ENCODE peak calls at places on chromosomes 11 and 22, in eight cellular contexts. B is MM.1S, U is neuronal stem cell, K is transverse colon, W is body of pancreas, X is IMR-90, O is bronchial epithelial cell, D is lower leg skin. M is an unnamed sample.

GRCh38 chr22:42473484-42474193 is 41.4 kb upstream of the NFAM1 start:
- DNase-seq in B (peak; percentile 44), U (peak; percentile 47), K (no peak), W (no peak), X (peak; percentile 63), O (peak; percentile 67), D (no peak), M (peak; percentile 68)

GRCh38 chr11:126334665-126335462 is 20.6 kb upstream of the ST3GAL4 start:
- DNase-seq in B (no peak), U (no peak), K (no peak), W (no peak), X (peak; percentile 76), O (no peak), D (no peak), M (peak; percentile 57)

GRCh38 chr11:129251067-129251466 is 58.9 kb upstream of the ARHGAP32 start:
- DNase-seq in B (no peak), U (no peak), K (no peak), W (no peak), X (peak; percentile 56), O (no peak), D (no peak), M (peak; percentile 10)

GRCh38 chr11:73866095-73866579 is 10.5 kb downstream of the COA4 start:
- DNase-seq in B (no peak), U (no peak), K (no peak), W (no peak), X (peak; percentile 69), O (no peak), D (no peak), M (peak; percentile 52)

GRCh38 chr11:121863126-121863525 is 252.9 kb downstream of the BLID start:
- DNase-seq in B (no peak), U (no peak), K (no peak), W (no peak), X (no peak), O (no peak), D (no peak), M (no peak)

GRCh38 chr11:122202951-122203456 is 87.0 kb upstream of the BLID start:
- DNase-seq in B (peak; percentile 46), U (peak; percentile 50), K (peak; percentile 40), W (peak; percentile 61), X (peak; percentile 71), O (peak; percentile 58), D (peak; percentile 95), M (peak; percentile 78)

GRCh38 chr22:32204856-32205722 is at the start of gene RFPL2:
- DNase-seq in B (no peak), U (peak; percentile 69), K (peak; percentile 32), W (peak; percentile 64), X (peak; percentile 1), O (peak; percentile 20), D (no peak), M (peak; percentile 1)

GRCh38 chr11:131982154-131982553 is 611.7 kb downstream of the NTM start:
- DNase-seq in B (no peak), U (peak; percentile 41), K (no peak), W (no peak), X (no peak), O (no peak), D (no peak), M (no peak)

GRCh38 chr22:23238707-23239106 is 58.4 kb downstream of the BCR start:
- DNase-seq in B (no peak), U (no peak), K (no peak), W (no peak), X (no peak), O (no peak), D (no peak), M (no peak)

GRCh38 chr22:24185001-24185500 is 3.8 kb downstream of the SUSD2 start:
- DNase-seq in B (no peak), U (no peak), K (no peak), W (no peak), X (no peak), O (no peak), D (no peak), M (no peak)

GRCh38 chr11:36377759-36378553 is 81.9 kb downstream of the PRR5L start:
- DNase-seq in B (peak; percentile 9), U (no peak), K (no peak), W (no peak), X (no peak), O (no peak), D (no peak), M (no peak)

GRCh38 chr22:26737262-26737661 is 79.9 kb downstream of the MIAT start:
- DNase-seq in B (no peak), U (no peak), K (no peak), W (no peak), X (no peak), O (no peak), D (no peak), M (peak; percentile 79)

GRCh38 chr22:23522642-23523251 is 57.3 kb downstream of the IGLL1 start:
- DNase-seq in B (no peak), U (no peak), K (no peak), W (no peak), X (no peak), O (no peak), D (no peak), M (no peak)

GRCh38 chr11:69215216-69215615 is 59.5 kb downstream of the SMIM38 start:
- DNase-seq in B (no peak), U (no peak), K (no peak), W (no peak), X (no peak), O (no peak), D (peak; percentile 60), M (no peak)

GRCh38 chr11:110886241-110886640 is 174.0 kb upstream of the ARHGAP20 start:
- DNase-seq in B (no peak), U (no peak), K (no peak), W (no peak), X (no peak), O (no peak), D (no peak), M (no peak)

GRCh38 chr11:99020324-99021225 is at the start of gene CNTN5:
- DNase-seq in B (peak; percentile 91), U (peak; percentile 70), K (peak; percentile 13), W (peak; percentile 62), X (peak; percentile 5), O (peak; percentile 7), D (peak; percentile 84), M (no peak)

GRCh38 chr11:77407613-77408012 is 66.3 kb downstream of the PAK1 start:
- DNase-seq in B (no peak), U (no peak), K (peak; percentile 80), W (peak; percentile 86), X (peak; percentile 92), O (peak; percentile 89), D (no peak), M (peak; percentile 78)

GRCh38 chr22:28030442-28030841 is 111.4 kb upstream of the PITPNB start:
- DNase-seq in B (no peak), U (no peak), K (no peak), W (no peak), X (peak; percentile 31), O (no peak), D (no peak), M (no peak)

GRCh38 chr11:131392528-131393255 is 22.3 kb downstream of the NTM start:
- DNase-seq in B (no peak), U (no peak), K (no peak), W (no peak), X (no peak), O (peak; percentile 20), D (no peak), M (peak; percentile 3)

GRCh38 chr11:82465481-82465880 is 268.2 kb downstream of the FAM181B start:
- DNase-seq in B (no peak), U (no peak), K (no peak), W (no peak), X (no peak), O (peak; percentile 48), D (no peak), M (no peak)

GRCh38 chr22:32177221-32177765 is 18.2 kb upstream of the C22orf42 start:
- DNase-seq in B (no peak), U (no peak), K (no peak), W (no peak), X (no peak), O (no peak), D (no peak), M (no peak)

DNA sequence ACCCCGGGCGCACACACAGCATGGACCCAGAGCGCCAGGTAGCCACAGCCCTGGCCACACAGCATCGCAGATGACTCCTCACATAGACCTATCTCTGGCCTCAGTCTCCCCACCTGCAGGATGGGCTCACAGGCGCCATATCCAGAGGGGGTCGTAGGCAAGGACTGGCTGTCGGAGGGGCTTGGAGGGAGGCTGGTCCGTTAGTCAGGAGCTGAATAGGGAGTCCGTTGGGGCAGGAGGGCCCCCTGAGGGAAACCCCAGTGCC is 2.1 kb downstream of the PLXNB2 start:
- DNase-seq in B (no peak), U (no peak), K (no peak), W (no peak), X (no peak), O (no peak), D (no peak), M (no peak)
- H3K4me3 ChIP-seq in B (no peak overlapping the region), U (no peak overlapping the region), K (no peak overlapping the region), W (no peak overlapping the region), X (peak overlapping the region; percentile 5), O (peak overlapping the region; percentile 99), D (no peak overlapping the region), M (peak overlapping the region; percentile 94)

GRCh38 chr22:50545522-50546325 is at the start of gene KLHDC7B:
- DNase-seq in B (no peak), U (no peak), K (no peak), W (no peak), X (peak; percentile 35), O (no peak), D (no peak), M (peak; percentile 55)
- H3K4me3 ChIP-seq in B (no peak within 1 kb of the TSS), U (no peak within 1 kb of the TSS), K (no peak within 1 kb of the TSS), W (no peak within 1 kb of the TSS), X (no peak within 1 kb of the TSS), O (no peak within 1 kb of the TSS), D (no peak within 1 kb of the TSS), M (no peak within 1 kb of the TSS)

GRCh38 chr11:117229931-117230285 is 2.0 kb downstream of the PCSK7 start:
- DNase-seq in B (no peak), U (no peak), K (no peak), W (no peak), X (no peak), O (no peak), D (peak; percentile 60), M (no peak)
- H3K4me3 ChIP-seq in B (no peak overlapping the region), U (no peak overlapping the region), K (no peak overlapping the region), W (no peak overlapping the region), X (no peak overlapping the region), O (no peak overlapping the region), D (no peak overlapping the region), M (no peak overlapping the region)

GRCh38 chr11:118868659-118869058 is 15.0 kb upstream of the CXCR5 start:
- DNase-seq in B (peak; percentile 89), U (no peak), K (no peak), W (peak; percentile 41), X (no peak), O (no peak), D (no peak), M (no peak)

GRCh38 chr11:118872403-118872821 is 11.3 kb upstream of the CXCR5 start:
- DNase-seq in B (peak; percentile 99), U (no peak), K (peak; percentile 43), W (no peak), X (no peak), O (no peak), D (no peak), M (no peak)

GRCh38 chr11:118873804-118874203 is 9.9 kb upstream of the CXCR5 start:
- DNase-seq in B (no peak), U (no peak), K (no peak), W (no peak), X (no peak), O (no peak), D (no peak), M (no peak)

GRCh38 chr11:118876261-118876660 is 7.4 kb upstream of the CXCR5 start:
- DNase-seq in B (no peak), U (no peak), K (no peak), W (no peak), X (no peak), O (no peak), D (no peak), M (no peak)

GRCh38 chr11:118870396-118871343 is 13.0 kb upstream of the CXCR5 start:
- DNase-seq in B (peak; percentile 83), U (no peak), K (peak; percentile 28), W (peak; percentile 48), X (peak; percentile 13), O (no peak), D (no peak), M (peak; percentile 41)
- H3K4me3 ChIP-seq in B (peak overlapping the region; percentile 55), U (no peak overlapping the region), K (no peak overlapping the region), W (no peak overlapping the region), X (no peak overlapping the region), O (no peak overlapping the region), D (no peak overlapping the region), M (no peak overlapping the region)

M was measured in AG10803.